ENCODE peak calls at places on chromosomes 16 and 17, in four cellular contexts. K is GM23338, Y is Daoy, X is PC-3. D is an unnamed sample.

GRCh38 chr17:5832886-5833285 is 237.3 kb upstream of the WSCD1 start:
- DNase-seq in X (peak; percentile 83), Y (peak; percentile 89), K (peak; percentile 84), D (peak; percentile 9)

GRCh38 chr16:53960954-53961616 is 257.1 kb downstream of the FTO start:
- DNase-seq in K (no peak), Y (no peak), X (no peak), D (no peak)

GRCh38 chr16:51523400-51523799 is 372.3 kb upstream of the SALL1 start:
- DNase-seq in X (no peak), Y (no peak), K (no peak), D (no peak)

GRCh38 chr17:45277216-45277849 is 15.4 kb upstream of the SPATA32 start:
- DNase-seq in X (peak; percentile 97), K (peak; percentile 98), Y (peak; percentile 92), D (peak; percentile 68)

GRCh38 chr17:42405963-42406495 is 17.0 kb downstream of the CAVIN1 start:
- DNase-seq in K (peak; percentile 92), Y (peak; percentile 47), X (no peak), D (peak; percentile 15)

GRCh38 chr16:30124985-30125379 is 2.0 kb upstream of the MAPK3 start:
- DNase-seq in X (no peak), Y (no peak), K (no peak), D (no peak)

GRCh38 chr16:27446721-27447120 is 44.7 kb downstream of the IL21R start:
- DNase-seq in Y (no peak), X (no peak), K (no peak), D (no peak)

GRCh38 chr16:48608871-48609452 is 1.0 kb downstream of the N4BP1 start:
- DNase-seq in K (no peak), X (no peak), Y (no peak), D (no peak)

GRCh38 chr16:2904922-2905240 is 6.8 kb upstream of the FLYWCH1 start:
- DNase-seq in X (no peak), Y (no peak), K (no peak), D (no peak)

GRCh38 chr17:67390646-67391480 is 13.8 kb downstream of the PITPNC1 start:
- DNase-seq in X (peak; percentile 99), Y (peak; percentile 93), K (no peak), D (peak; percentile 83)

GRCh38 chr17:43360376-43360738 is 38.4 kb upstream of the ARL4D start:
- DNase-seq in K (no peak), Y (no peak), X (peak; percentile 69), D (peak; percentile 60)

GRCh38 chr16:1908983-1909382 is 9.2 kb downstream of the HS3ST6 start:
- DNase-seq in K (no peak), X (no peak), Y (no peak), D (no peak)

GRCh38 chr17:63954402-63955063 is 18.2 kb downstream of the SCN4A start:
- DNase-seq in Y (no peak), K (no peak), X (no peak), D (no peak)

GRCh38 chr17:44209786-44210341 is 9.6 kb downstream of the UBTF start:
- DNase-seq in X (peak; percentile 76), Y (no peak), K (no peak), D (no peak)

GRCh38 chr17:75658237-75658636 is 8.7 kb downstream of the RECQL5 start:
- DNase-seq in X (no peak), K (no peak), Y (no peak), D (no peak)

GRCh38 chr16:12147681-12148479 is 171.3 kb downstream of the SNX29 start:
- DNase-seq in Y (no peak), X (peak; percentile 34), K (peak; percentile 82), D (no peak)

D was measured in retinal pigment epithelial cell.